ENCODE peak calls at places on chromosomes 7 and 10, in four cellular contexts. Z is HepG2, C is K562, I is H1. B is an unnamed sample.

GRCh38 chr10:105807930-105808587 is 1167.0 kb downstream of the SORCS3 start:
- DNase-seq in C (no peak), I (no peak), Z (no peak), B (no peak)

GRCh38 chr7:54080525-54080924 is 461.6 kb upstream of the VSTM2A start:
- DNase-seq in C (no peak), I (no peak), Z (no peak), B (no peak)

GRCh38 chr7:158096582-158096981 is 491.0 kb downstream of the PTPRN2 start:
- DNase-seq in C (no peak), I (no peak), Z (no peak), B (no peak)

GRCh38 chr7:154794147-154794780 is 208.7 kb downstream of the PAXIP1 start:
- DNase-seq in C (peak; percentile 78), I (no peak), Z (no peak), B (no peak)

GRCh38 chr10:48582970-48583369 is 21.9 kb downstream of the ARHGAP22 start:
- DNase-seq in I (no peak), C (no peak), Z (no peak), B (no peak)

GRCh38 chr10:103765981-103766380 is 89.4 kb downstream of the SH3PXD2A start:
- DNase-seq in I (no peak), Z (no peak), C (no peak), B (no peak)

GRCh38 chr10:46240684-46241565 is 45.9 kb upstream of the ANTXRL start:
- DNase-seq in Z (no peak), C (no peak), I (no peak), B (no peak)

GRCh38 chr10:99777918-99778716 is 4.3 kb upstream of the ABCC2 start:
- DNase-seq in Z (peak; percentile 39), I (no peak), C (no peak), B (no peak)

GRCh38 chr7:16982640-16983103 is 100.9 kb upstream of the AGR3 start:
- DNase-seq in I (no peak), C (peak; percentile 26), Z (peak; percentile 58), B (peak; percentile 35)

GRCh38 chr7:29588900-29589696 is 25.5 kb downstream of the PRR15 start:
- DNase-seq in C (peak; percentile 70), Z (peak; percentile 43), I (no peak), B (peak; percentile 56)
- TF ChIP-seq FOSL1 in C (no peak), Z (no peak), I (no peak), B (no peak)

DNA sequence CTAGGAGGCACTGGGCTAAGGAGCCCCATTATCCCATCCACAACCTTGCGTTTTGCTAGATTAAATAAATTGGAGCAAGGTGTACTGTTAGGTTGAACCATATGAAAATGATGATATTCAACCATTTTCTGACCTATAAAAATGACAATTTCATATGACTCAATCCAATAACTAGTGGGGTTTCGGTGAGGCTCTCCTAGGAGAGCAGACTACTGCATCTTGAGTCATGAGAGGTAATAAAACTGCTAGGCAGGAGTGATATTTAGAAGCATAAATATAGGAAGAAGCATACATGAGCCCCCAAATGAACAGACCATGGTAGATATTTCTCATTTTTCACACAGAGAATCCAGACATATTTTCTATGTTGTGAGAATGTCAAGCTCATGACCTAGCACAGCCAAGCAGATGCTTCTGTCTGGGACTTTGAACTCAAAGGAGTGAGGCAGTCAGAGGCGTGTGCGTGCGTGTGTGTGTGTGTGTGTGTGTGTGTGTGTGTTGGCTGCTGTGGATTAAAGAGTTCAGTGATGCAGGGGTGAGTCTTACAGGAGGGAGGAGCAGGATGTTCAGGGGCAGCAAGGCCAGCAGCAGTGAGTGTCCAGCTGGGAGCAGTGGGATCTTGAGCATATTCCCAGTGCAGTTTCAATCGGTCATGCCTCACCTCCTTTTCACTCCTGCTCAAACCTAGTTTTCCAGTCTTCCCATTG is 17.8 kb upstream of the WDR11 start:
- DNase-seq in Z (no peak), I (no peak), C (no peak), B (no peak)
- TF ChIP-seq SP1 in Z (no peak), I (no peak), C (no peak), B (no peak)

GRCh38 chr7:37315752-37316711 is 132.6 kb downstream of the ELMO1 start:
- DNase-seq in Z (no peak), C (no peak), I (no peak), B (no peak)
- H3K9ac ChIP-seq in Z (no peak overlapping the region), C (no peak overlapping the region), I (no peak overlapping the region), B (no peak overlapping the region)

GRCh38 chr7:149161241-149161848 is 14.1 kb downstream of the ZNF398 start:
- DNase-seq in Z (no peak), C (no peak), I (no peak), B (no peak)

GRCh38 chr7:149166142-149166541 is 18.9 kb downstream of the ZNF398 start:
- DNase-seq in I (no peak), Z (no peak), C (no peak), B (no peak)

GRCh38 chr7:149171894-149172533 is 23.3 kb upstream of the ZNF282 start:
- DNase-seq in I (no peak), C (no peak), Z (peak; percentile 54), B (no peak)

GRCh38 chr7:149172534-149172920 is 22.8 kb upstream of the ZNF282 start:
- DNase-seq in C (no peak), I (no peak), Z (no peak), B (no peak)

DNA sequence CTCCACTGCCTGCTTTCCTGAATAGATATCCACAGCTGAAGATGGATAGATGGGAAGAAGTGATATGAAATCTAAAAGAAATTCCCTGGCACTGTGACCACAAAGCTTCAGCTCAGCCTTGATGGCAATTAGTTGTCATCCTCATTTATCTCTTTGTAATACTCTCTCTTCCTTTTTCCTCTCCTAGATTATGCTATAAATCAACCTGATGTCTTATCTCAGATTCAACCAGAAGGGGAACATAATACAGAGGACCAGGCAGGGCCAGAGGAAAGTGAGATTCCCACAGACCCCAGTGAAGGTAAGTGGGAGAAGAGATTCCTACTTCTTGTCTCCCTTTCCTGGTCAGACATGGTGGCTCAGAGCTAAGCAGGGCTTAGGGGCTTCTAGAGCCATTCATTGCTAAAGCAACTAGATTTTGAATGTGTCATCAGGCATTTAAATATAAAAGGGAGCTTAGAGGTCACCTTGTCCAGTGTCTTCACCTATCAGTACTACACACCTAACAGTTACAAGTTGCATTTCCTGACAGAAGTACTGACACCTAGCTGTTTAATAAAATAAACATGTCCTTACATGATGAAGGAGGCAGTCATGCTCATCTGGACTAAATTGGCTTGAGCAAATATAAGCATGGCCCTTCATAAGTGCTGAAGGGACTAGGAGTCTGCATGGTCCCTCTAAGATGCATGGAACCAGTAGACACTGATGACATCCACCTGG is 19.5 kb downstream of the ZNF398 start:
- DNase-seq in I (no peak), C (no peak), Z (no peak), B (no peak)
- TF ChIP-seq FOSL1 in I (no peak), C (no peak), Z (no peak), B (no peak)

GRCh38 chr10:32065871-32066270 is 9.6 kb upstream of the KIF5B start:
- DNase-seq in I (no peak), C (no peak), Z (no peak), B (no peak)
- TF ChIP-seq SP1 in I (no peak), C (no peak), Z (no peak), B (no peak)

GRCh38 chr10:121593676-121594075 is 4.6 kb downstream of the FGFR2 start:
- DNase-seq in Z (no peak), I (no peak), C (no peak), B (no peak)

GRCh38 chr10:121594623-121595320 is 3.5 kb downstream of the FGFR2 start:
- DNase-seq in I (no peak), Z (no peak), C (no peak), B (no peak)

GRCh38 chr10:121595321-121595805 is 2.9 kb downstream of the FGFR2 start:
- DNase-seq in I (no peak), C (no peak), Z (no peak), B (no peak)

GRCh38 chr10:121593267-121593666 is 5.0 kb downstream of the FGFR2 start:
- DNase-seq in C (no peak), Z (no peak), I (no peak), B (no peak)

DNA sequence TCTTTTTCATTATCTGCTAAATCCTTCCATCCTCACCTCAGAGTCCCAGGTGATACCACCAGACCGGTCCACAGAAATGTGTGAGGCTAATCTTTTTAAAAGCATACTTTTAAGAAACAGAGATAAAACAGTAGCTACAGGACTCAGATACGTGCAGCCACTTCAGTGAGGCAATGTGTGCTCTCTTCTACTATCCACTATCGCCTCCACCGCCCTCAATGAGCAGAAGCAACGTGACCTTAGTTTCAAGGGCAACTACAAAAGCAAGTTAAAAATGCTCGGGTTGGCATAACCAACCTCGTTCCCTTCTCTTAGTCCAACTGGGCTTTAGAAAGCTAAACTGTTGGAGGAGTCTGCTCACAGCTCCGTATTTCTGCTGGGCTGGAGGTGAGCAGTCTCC is 4.2 kb downstream of the FGFR2 start:
- DNase-seq in Z (no peak), C (no peak), I (no peak), B (no peak)
- H3K9ac ChIP-seq in Z (no peak overlapping the region), C (no peak overlapping the region), I (no peak overlapping the region), B (no peak overlapping the region)

B was measured in HCT116.